ENCODE peak calls at places on chromosomes 12 and 14, in five cellular contexts. X is activated CD4-positive, alpha-beta T cell treated with anti-CD3 and anti-CD28 coated beads, Interleukin-2, amount 50 U/mL, for 24 hours; W is endothelial cell; I is activated T-helper 1 cell treated with Interleukin-2 at 50 U/mL for 16 hours; O is astrocyte. G is an unnamed sample.
A peak's percentile ranks its signal among the peaks of the same experiment; 100 is the strongest.

GRCh38 chr12:77998236-77998786 is 167.6 kb downstream of the NAV3 start:
- DNase-seq in W (no peak), X (no peak), I (no peak), O (no peak), G (no peak)

GRCh38 chr12:30329281-30329680 is 366.4 kb downstream of the IPO8 start:
- DNase-seq in O (peak; percentile 58), I (no peak), X (no peak), W (no peak), G (no peak)

GRCh38 chr12:1739368-1739767 is 48.5 kb downstream of the ADIPOR2 start:
- DNase-seq in X (no peak), I (no peak), W (no peak), O (no peak), G (no peak)

GRCh38 chr12:121992059-121992879 is 29.4 kb upstream of the BCL7A start:
- DNase-seq in O (peak; percentile 99), I (peak; percentile 4), X (peak; percentile 72), W (no peak), G (peak; percentile 97)

GRCh38 chr12:117499759-117500485 is 138.5 kb upstream of the NOS1 start:
- DNase-seq in X (no peak), I (no peak), O (no peak), W (no peak), G (no peak)

GRCh38 chr12:2248901-2249381 is 196.2 kb downstream of the CACNA1C start:
- DNase-seq in X (no peak), W (no peak), I (no peak), O (no peak), G (no peak)

GRCh38 chr12:48903982-48904411 is 21.3 kb downstream of the FKBP11 start:
- DNase-seq in X (peak; percentile 78), O (peak; percentile 81), I (peak; percentile 67), W (peak; percentile 92), G (peak; percentile 74)

GRCh38 chr12:2876431-2877046 is 435 bp downstream of the FOXM1 start:
- DNase-seq in I (no peak), X (no peak), W (peak; percentile 15), O (no peak), G (peak; percentile 26)

GRCh38 chr14:21096438-21096837 is 2.0 kb downstream of the ZNF219 start:
- DNase-seq in W (no peak), X (no peak), I (no peak), O (no peak), G (no peak)

GRCh38 chr12:11500222-11500860 is 105.0 kb upstream of the PRB2 start:
- DNase-seq in W (peak; percentile 98), I (peak; percentile 53), X (peak; percentile 56), O (peak; percentile 48), G (peak; percentile 75)

GRCh38 chr12:26158078-26158764 is 33.4 kb upstream of the BHLHE41 start:
- DNase-seq in I (no peak), X (no peak), W (no peak), O (no peak), G (no peak)

GRCh38 chr14:76768201-76768656 is 7.0 kb downstream of the VASH1 start:
- DNase-seq in I (peak; percentile 63), O (no peak), W (peak; percentile 63), X (peak; percentile 43), G (no peak)